ENCODE peak calls at places on chromosomes 4 and X, in four cellular contexts. E is bronchial epithelial cell, U is A549, I is left ventricle myocardium inferior. B is an unnamed sample.

GRCh38 chrX:68830486-68831404 is 1.9 kb downstream of the EFNB1 start:
- DNase-seq in E (no peak), U (no peak), I (no peak), B (peak)

GRCh38 chr4:54230479-54231418 is 1.7 kb downstream of the PDGFRA start:
- DNase-seq in E (no peak), U (no peak), I (peak), B (peak)

GRCh38 chr4:2036866-2037265 is 22.3 kb upstream of the NAT8L start:
- DNase-seq in E (no peak), U (no peak), I (no peak), B (no peak)

GRCh38 chr4:18391370-18391728 is 369.8 kb upstream of the LCORL start:
- DNase-seq in E (no peak), U (no peak), I (no peak), B (no peak)

GRCh38 chr4:163462556-163462955 is 11.0 kb downstream of the TKTL2 start:
- DNase-seq in E (peak), U (no peak), I (no peak), B (no peak)

GRCh38 chr4:183798249-183798920 is 106.7 kb upstream of the STOX2 start:
- DNase-seq in E (peak), U (no peak), I (no peak), B (peak)

GRCh38 chr4:92304636-92305035 is 870 bp downstream of the GRID2 start:
- DNase-seq in E (no peak), U (no peak), I (no peak), B (no peak)

GRCh38 chr4:116066711-116067245 is 953.4 kb upstream of the NDST4 start:
- DNase-seq in E (peak), U (no peak), I (no peak), B (no peak)

GRCh38 chr4:140935259-140935658 is 179.1 kb upstream of the TBC1D9 start:
- DNase-seq in E (no peak), U (no peak), I (no peak), B (no peak)

GRCh38 chrX:141341743-141342142 is 99.4 kb upstream of the SPANXC start:
- DNase-seq in E (no peak), U (no peak), I (no peak), B (no peak)

DNA sequence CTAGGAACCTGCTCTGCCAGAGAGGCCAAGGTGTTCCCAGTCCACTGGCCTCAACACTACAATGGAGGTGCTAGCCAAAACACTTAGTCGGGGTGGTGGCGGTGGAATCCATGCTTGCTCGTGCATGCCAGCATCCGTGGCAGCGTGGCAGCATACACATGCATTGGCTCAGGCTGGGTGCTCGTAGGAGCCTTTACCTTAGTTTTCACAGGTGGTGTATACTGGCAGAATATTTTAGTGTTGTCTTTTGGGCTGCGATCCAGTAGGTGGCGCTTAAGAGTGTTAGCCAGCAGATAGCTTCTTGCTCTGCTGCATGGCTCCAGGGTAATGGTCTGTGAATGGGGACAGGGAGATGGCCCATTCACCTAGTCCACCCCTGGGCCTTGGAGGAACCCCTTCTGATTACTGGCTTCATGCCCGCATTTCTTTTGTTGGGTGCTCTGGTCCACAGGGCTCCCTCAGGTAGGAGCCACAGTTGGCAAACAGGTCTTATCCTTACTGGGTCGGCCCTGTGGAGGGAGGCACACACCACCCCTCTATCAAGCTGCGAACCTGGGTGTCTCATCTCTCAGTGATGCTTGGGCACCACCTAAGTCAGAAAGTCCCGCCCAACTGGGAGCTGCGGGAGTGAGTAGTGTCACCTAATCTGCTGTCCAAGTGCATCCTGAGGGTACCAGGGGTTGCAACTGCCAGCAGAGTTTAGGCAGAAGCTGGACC is 40.0 kb downstream of the RIPPLY1 start:
- DNase-seq in E (peak), U (peak), I (no peak), B (no peak)
- TF ChIP-seq CTCF in E (peak), U (peak), I (peak), B (peak)

DNA sequence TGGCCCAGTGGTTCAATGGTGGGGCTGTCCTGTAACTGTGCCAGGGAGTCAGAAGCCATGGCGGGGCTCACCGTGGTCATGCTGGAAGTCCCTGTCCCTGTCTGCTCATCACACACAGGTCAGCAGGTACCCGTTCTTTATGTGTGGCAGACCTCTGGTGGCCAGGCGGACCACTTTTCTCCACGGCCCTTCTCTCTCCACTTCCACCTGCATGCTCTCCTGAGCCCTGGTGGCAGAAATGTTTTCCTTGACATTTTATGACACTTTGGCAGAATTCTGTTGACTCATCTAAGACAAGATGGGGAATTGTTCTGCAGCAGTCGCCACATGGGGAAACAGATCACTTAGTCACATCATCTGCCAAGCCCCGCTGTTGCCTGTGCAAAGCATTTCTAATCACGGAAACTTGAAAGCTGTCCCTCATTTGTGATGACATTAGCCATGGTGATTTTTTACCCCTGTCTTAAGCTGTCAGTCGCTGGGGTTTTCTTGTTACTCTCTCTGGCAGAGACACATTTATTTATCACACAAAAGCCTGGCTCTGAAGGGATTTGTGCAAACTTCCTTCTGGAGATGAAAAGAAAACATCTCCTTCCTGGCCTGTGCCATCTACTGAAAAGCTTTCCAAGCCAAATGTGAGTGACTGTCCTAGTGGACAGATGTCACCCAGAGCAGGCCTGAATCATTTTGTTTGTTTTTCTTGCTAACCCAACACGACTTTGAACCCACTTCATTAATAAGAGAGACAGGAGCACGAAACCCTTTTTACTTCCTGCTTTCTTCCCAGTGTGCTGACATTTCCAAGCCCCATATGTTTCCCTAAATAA is 38.8 kb upstream of the STIM2 start:
- DNase-seq in E (no peak), U (no peak), I (no peak), B (no peak)
- TF ChIP-seq CTCF in E (no peak), U (no peak), I (no peak), B (no peak)

GRCh38 chrX:15598031-15598430 is 2.7 kb downstream of the ACE2 start:
- DNase-seq in E (no peak), U (no peak), I (no peak), B (no peak)

GRCh38 chrX:15600071-15600470 is 689 bp downstream of the ACE2 start:
- DNase-seq in E (no peak), U (no peak), I (no peak), B (no peak)

DNA sequence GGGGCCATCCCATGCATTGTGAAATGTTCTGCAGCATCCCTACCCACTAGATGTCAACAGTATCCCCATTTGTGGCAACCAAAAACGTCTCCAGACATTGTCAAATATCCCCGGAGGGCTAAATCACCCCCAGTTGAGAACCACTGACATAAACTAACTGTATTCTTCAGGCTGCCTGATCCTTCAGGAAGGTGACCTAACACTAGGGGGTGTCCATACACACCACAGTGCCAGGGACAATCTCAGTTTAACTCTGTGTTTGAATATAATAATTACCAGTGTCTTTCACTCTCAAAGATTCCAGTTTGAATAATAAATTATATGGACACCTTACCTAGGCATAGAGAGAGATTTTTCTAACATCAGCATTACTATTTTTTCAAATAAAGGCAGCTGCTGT is 6.4 kb downstream of the ACE2 start:
- DNase-seq in E (no peak), U (no peak), I (no peak), B (no peak)
- TF ChIP-seq CTCF in E (peak), U (no peak), I (peak), B (peak)

DNA sequence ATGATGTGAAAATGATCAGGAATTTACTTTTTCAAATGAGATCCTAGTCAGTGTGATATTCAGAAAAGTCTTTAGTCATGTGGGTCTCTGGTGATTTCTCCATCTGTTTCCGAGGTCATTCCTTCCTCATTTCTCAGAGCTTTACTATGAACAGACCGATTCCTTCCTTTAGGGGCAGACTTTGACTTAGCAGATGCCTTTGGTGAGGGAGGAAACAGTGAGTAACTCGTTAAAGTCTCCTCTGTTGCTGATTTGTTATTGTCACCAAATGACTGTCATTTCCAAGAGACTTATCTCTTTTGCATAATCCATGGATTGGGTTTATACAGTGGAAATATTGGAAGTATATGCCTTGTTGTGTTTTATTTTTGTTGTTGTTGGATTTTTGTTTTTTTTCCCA is 76.2 kb upstream of the CD99 start:
- DNase-seq in E (peak), U (no peak), I (no peak), B (no peak)
- TF ChIP-seq CTCF in E (peak), U (no peak), I (peak), B (peak)

DNA sequence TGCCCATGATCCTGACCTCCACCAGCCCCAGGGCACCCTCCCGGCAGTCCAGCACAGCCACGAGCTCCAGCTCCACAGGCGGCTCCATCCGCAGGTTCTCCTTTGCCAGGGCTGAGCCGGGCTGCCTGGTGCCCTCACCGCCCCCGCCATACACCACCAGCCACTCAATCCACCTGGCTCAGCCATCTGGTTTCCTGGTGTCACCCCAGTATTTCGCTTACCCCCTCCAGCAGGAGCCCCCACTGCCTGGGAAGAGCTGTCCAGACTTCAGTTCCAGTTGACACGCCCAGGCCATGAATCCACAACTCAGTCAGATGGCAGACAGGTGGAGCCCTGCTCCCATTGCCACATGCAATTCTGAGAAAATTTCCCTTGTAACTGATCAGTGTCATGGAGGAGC is 3.9 kb downstream of the SHISA3 start:
- DNase-seq in E (peak), U (no peak), I (no peak), B (no peak)
- TF ChIP-seq CTCF in E (peak), U (no peak), I (peak), B (peak)

GRCh38 chr4:113899260-113900177 is 79.9 kb downstream of the ARSJ start:
- DNase-seq in E (no peak), U (no peak), I (no peak), B (no peak)

GRCh38 chr4:113888006-113888405 is 91.4 kb downstream of the ARSJ start:
- DNase-seq in E (no peak), U (no peak), I (no peak), B (no peak)

GRCh38 chr4:113893546-113893945 is 85.9 kb downstream of the ARSJ start:
- DNase-seq in E (peak), U (no peak), I (no peak), B (no peak)
- TF ChIP-seq CTCF in E (peak), U (no peak), I (peak), B (peak)

DNA sequence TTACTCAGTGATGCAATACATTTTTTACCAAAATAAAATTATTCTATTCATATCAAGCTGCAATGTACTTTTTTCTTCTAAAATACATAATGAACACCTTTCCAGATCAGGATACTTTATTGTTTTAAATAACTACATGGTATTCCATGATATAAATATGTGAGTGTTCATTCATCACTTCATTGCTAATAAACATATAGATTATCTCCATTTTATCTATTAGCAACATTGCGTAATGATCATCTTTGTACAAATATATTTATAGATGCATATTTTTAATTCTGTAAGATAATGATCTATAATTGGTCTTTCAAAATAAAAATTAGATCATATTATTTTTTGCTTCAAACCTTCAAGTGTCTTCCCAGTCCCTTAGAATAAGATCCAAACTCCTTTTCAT is 156.1 kb upstream of the HHIP start:
- DNase-seq in E (no peak), U (no peak), I (no peak), B (no peak)
- TF ChIP-seq CTCF in E (no peak), U (no peak), I (no peak), B (no peak)

DNA sequence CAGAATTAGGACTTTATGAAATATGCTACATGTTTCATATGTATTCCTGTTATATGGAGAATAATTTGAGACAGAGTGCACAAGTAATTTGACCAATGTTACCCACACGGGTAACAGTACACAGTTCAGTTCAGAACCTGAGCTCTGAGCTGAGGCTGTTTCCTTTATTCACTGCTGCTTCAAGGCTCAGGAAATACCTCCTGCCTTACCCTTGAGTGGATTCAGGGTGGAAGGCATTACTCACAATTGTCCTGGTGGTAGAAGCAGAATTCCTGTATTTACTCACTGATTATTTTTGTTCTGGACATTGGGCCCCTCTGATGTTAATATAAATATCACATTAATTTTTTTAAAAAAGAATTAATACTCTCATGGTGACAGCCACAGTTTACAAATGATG is 73.5 kb upstream of the CAMK2D start:
- DNase-seq in E (peak), U (no peak), I (no peak), B (no peak)
- TF ChIP-seq CTCF in E (no peak), U (no peak), I (no peak), B (no peak)

DNA sequence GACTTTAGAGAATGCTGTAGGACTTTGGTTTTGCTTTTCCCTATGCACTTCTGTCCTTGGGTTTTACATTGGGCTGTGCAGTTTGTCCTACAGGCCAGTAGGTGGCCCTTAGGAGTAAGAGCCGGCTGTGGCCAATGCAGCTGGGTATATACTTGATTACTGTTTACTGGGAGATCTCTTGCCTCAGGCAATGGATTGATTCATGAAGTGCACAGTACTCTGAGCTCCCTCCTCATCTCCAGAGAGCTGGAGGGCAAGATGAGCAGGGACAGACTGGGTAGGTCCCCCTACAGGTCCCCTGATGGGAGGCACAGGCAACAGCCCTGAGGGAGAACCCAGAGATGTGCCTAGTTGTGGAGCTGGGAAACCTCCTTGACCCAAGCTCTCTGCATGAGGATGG is 103.8 kb upstream of the QRFPR start:
- DNase-seq in E (peak), U (peak), I (no peak), B (no peak)
- TF ChIP-seq CTCF in E (peak), U (peak), I (peak), B (peak)